ENCODE peak calls at places on chromosome 19, in five cellular contexts. P is H1, N is K562, C is HepG2, V is GM12891. A is an unnamed sample.

GRCh38 chr19:22427587-22428298 is 5.6 kb upstream of the ZNF98 start:
- DNase-seq in N (no peak), P (no peak), C (no peak), V (no peak), A (no peak)

GRCh38 chr19:41328157-41328817 is 18.3 kb downstream of the CCDC97 start:
- DNase-seq in P (no peak), N (no peak), C (no peak), V (no peak), A (no peak)

GRCh38 chr19:21566073-21566472 is 60.7 kb downstream of the ZNF429 start:
- DNase-seq in N (no peak), P (no peak), C (no peak), V (no peak), A (no peak)

GRCh38 chr19:39590265-39590664 is 12.1 kb upstream of the LGALS13 start:
- DNase-seq in V (no peak), N (no peak), P (no peak), C (no peak), A (no peak)

GRCh38 chr19:45137179-45137761 is 23.5 kb downstream of the NKPD1 start:
- DNase-seq in P (no peak), N (no peak), C (no peak), V (peak), A (peak)

GRCh38 chr19:38852231-38853044 is 2.7 kb upstream of the HNRNPL start:
- DNase-seq in N (peak), P (no peak), C (no peak), V (no peak), A (no peak)

GRCh38 chr19:12222980-12223630 is 60.2 kb downstream of the ZNF136 start:
- DNase-seq in P (no peak), C (no peak), V (no peak), N (no peak), A (no peak)

GRCh38 chr19:3057275-3057714 is 5.0 kb downstream of the TLE5 start:
- DNase-seq in V (no peak), N (no peak), P (no peak), C (no peak), A (no peak)

GRCh38 chr19:33437351-33438015 is 64.0 kb downstream of the CEBPG start:
- DNase-seq in C (no peak), P (no peak), N (no peak), V (no peak), A (no peak)

GRCh38 chr19:49368711-49369358 is 5.2 kb downstream of the DKKL1 start:
- DNase-seq in P (no peak), C (no peak), V (no peak), N (no peak), A (no peak)

DNA sequence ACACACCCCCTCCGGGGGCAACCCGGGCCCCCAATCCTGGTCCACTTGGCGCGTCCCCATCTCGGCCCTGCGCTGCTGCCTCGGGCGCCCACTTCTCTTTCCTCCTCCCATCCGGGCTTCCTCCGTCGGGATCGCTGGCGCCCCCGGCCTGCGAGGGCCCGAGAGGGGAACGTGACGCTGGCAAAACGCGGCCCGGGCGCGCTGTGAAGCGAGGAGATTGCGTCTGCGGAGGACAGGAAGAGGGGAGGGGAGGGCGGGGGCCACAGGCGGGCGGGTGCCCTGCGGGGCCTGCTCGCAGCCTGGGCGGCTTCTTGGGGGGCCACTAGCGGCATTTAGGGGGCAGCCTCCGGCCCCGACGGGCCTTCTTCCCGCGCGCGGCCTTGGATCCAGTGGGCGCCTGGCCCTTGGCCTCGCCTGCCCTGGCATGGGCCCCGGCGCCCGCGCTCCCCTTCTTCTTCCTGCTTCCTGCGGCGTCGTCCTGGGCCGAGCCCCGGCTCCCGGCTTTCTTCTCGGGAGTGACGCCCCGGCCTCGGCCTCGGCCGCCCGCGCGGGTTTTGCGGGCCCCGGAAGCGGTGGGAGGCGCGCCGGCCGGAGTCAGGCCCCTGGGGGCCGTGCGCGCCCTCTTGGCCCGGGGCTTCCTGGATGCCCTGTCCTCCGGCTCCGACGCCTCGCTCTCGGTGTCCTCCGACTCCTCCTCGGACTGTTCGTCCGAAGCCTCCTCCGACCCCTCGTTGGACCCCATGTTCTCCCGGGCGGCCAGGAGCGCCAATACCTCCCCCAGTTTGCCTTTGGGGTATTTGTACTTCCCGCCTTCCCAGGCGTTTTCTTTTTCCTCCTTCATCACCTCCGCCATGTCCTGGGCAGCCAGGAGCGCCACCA is 2.2 kb downstream of the PNMA8B start:
- DNase-seq in P (no peak), V (no peak), N (no peak), C (no peak), A (no peak)
- TF ChIP-seq POLR2AphosphoS5 in P (no peak), V (no peak), N (no peak), C (no peak), A (no peak)

GRCh38 chr19:10018219-10018618 is 4.9 kb downstream of the RDH8 start:
- DNase-seq in V (no peak), C (no peak), N (no peak), P (no peak), A (no peak)
- TF ChIP-seq TAF1 in V (no peak), C (no peak), N (no peak), P (no peak), A (no peak)

DNA sequence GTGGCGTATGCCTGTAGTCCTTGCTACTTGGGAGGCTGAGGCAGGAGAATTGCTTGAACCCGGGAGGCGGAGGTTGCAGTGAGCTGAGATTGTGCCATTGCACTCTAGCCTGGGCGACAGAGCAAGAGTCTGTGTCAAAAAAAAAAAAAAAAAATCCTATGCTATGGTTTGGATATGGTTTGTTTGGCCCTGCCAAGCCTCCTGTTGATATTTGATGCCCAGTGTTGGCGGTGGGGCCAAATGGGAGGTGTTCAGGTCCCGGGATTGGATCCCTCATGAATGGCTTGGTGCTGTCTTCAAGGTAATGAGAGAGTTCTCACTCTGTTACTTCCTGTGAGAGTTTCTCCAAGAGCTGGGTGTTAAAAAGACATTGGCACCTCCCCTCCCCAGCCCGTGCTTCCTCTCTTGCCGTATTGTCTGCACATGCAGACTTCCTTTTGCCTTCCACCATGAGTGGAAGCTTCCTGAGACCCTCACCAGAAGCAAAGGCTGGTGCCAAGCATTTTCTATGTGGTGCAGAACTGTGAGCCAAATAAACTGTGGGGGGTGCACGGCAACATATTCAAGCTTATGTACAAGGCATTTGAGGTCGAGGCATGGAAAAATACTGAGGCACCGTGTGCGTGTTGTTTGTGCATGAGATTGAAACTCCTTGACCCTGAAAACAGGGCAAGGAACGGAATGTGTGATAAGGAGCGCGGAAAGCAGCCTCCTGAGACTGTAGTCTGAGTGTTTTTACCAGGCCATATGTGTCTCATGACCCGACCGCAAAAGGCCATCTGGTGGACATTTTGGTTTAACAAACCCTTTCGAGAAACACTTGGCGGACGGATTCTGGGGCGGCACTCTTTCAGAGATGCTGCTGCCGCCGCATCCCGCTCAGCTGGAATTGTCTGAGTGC is 7.3 kb downstream of the SIGLEC9 start:
- DNase-seq in P (no peak), V (no peak), C (no peak), N (peak), A (no peak)
- TF ChIP-seq POLR2A in P (no peak), V (no peak), C (no peak), N (no peak), A (no peak)

DNA sequence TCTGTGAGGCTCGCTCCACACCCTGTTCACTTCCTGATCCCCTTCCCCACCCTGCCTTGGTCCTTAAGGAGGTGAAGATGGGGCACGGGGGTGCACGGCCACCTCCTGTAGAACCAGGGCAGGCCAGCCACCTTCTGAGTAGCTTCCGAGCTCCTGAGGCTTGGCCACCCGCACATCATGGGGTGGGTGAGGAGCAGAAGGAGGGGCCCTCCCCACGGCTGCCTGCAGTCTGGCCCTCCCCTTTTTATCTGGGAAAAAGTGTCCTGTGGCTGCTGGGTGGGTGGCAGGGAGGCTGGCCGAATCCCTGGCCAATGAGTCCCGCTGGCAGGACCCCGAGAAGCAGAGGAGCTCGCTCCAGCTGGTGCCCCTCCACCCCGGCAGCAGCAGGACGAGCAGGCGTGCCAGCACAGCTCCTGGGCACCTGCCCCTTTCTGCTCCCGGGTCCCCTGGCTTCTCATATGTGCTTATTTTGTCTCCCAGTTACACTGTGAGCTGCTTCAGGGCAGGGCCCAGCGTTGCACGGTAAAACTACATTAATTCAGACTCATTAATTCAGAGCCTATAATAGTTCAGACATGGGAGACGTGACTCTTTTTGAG is 135.0 kb downstream of the KDM4B start:
- DNase-seq in V (no peak), C (no peak), P (no peak), N (no peak), A (no peak)
- TF ChIP-seq POLR2AphosphoS5 in V (no peak), C (no peak), P (no peak), N (no peak), A (no peak)

A was measured in GM12892.